ENCODE peak calls at places on chromosomes 11 and 22, in nine cellular contexts. J is sigmoid colon, C is suprapubic skin, N is breast epithelium, L is transverse colon, U is vagina, S is GM12892, E is stomach, T is prostate gland. V is an unnamed sample.

GRCh38 chr11:110147965-110148709 is 54.9 kb downstream of the ZC3H12C start:
- DNase-seq in L (no peak), C (no peak), N (no peak), U (no peak), S (no peak), J (no peak), E (no peak), T (no peak), V (no peak)

GRCh38 chr22:32810241-32811133 is 9.0 kb downstream of the TIMP3 start:
- DNase-seq in S (no peak), U (no peak), L (no peak), C (no peak), T (no peak), J (peak; percentile 66), E (no peak), N (no peak), V (no peak)

GRCh38 chr11:113896156-113896879 is 8.3 kb upstream of the HTR3B start:
- DNase-seq in T (peak; percentile 46), C (peak; percentile 35), E (peak; percentile 37), N (no peak), J (no peak), L (peak; percentile 39), U (no peak), S (no peak), V (peak; percentile 33)

GRCh38 chr22:37819100-37819433 is 4.1 kb upstream of the GALR3 start:
- DNase-seq in E (no peak), N (no peak), T (no peak), L (no peak), C (no peak), U (no peak), J (no peak), S (no peak), V (no peak)

GRCh38 chr22:27113211-27114030 is 456.0 kb downstream of the MIAT start:
- DNase-seq in N (peak; percentile 85), C (no peak), U (peak; percentile 93), E (peak; percentile 52), S (no peak), J (peak; percentile 91), L (peak; percentile 59), T (peak; percentile 34), V (peak; percentile 63)

GRCh38 chr11:116162541-116163230 is 610.1 kb downstream of the BUD13 start:
- DNase-seq in L (no peak), U (peak; percentile 37), S (no peak), J (no peak), C (no peak), N (no peak), E (no peak), T (no peak), V (no peak)

GRCh38 chr22:12697441-12697840 is 2830.6 kb upstream of the OR11H1 start:
- DNase-seq in J (no peak), N (no peak), S (no peak), E (no peak), T (no peak), L (no peak), C (peak; percentile 60), U (no peak), V (no peak)

GRCh38 chr11:78289547-78290292 is 101.0 kb downstream of the USP35 start:
- DNase-seq in S (no peak), J (no peak), U (no peak), E (no peak), T (no peak), C (no peak), L (no peak), N (no peak), V (no peak)

GRCh38 chr22:17120711-17121234 is 387 bp downstream of the TMEM121B start:
- DNase-seq in U (no peak), S (no peak), T (no peak), J (no peak), L (no peak), E (no peak), N (no peak), C (no peak), V (peak; percentile 89)

GRCh38 chr11:128678017-128678416 is 15.9 kb upstream of the FLI1 start:
- DNase-seq in S (no peak), T (no peak), L (no peak), C (no peak), U (no peak), E (no peak), J (no peak), N (no peak), V (no peak)

GRCh38 chr11:28417601-28418323 is 309.6 kb downstream of the METTL15 start:
- DNase-seq in T (no peak), S (no peak), E (no peak), C (no peak), U (no peak), N (no peak), L (no peak), J (no peak), V (no peak)

GRCh38 chr22:45638834-45639746 is 32.5 kb upstream of the ATXN10 start:
- DNase-seq in J (peak; percentile 81), T (no peak), E (peak; percentile 59), S (no peak), N (no peak), U (peak; percentile 89), C (peak; percentile 89), L (peak; percentile 69), V (no peak)

GRCh38 chr11:26749927-26750326 is 28.1 kb upstream of the SLC5A12 start:
- DNase-seq in T (no peak), S (no peak), N (no peak), E (no peak), C (no peak), J (no peak), U (no peak), L (no peak), V (no peak)

GRCh38 chr11:107999759-108000455 is 8.8 kb upstream of the CUL5 start:
- DNase-seq in J (no peak), U (no peak), L (no peak), N (no peak), S (peak; percentile 42), E (no peak), T (no peak), C (no peak), V (no peak)

DNA sequence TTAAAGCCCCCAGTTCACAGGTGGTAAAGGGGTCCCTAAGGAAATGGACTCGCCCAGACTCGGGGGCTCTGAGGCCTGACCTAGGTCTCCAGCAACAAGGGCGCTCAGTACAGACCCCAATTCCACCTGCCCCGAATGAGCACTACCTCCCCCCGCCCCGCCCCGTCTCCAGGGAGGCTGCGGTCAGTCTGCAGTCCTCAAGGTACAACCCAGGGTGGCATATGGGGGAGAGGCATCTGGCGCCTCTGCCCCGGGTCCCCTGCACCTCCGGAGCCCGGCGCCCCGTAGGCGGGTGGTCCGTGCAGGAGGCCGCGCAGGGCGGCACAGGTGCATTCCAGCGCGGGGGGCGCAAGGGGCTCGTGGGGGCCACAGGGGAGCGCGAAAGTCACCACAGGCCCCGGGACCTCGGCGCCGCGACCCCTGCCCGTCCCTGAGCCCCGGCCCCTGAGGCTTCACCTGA is 361 bp downstream of the CTSD start:
- DNase-seq in N (no peak), C (no peak), L (no peak), E (no peak), U (no peak), T (no peak), S (peak; percentile 56), J (no peak), V (no peak)
- TF ChIP-seq POLR2A in N (no peak), C (no peak), L (no peak), E (no peak), U (no peak), T (no peak), S (no peak), J (no peak), V (no peak)

DNA sequence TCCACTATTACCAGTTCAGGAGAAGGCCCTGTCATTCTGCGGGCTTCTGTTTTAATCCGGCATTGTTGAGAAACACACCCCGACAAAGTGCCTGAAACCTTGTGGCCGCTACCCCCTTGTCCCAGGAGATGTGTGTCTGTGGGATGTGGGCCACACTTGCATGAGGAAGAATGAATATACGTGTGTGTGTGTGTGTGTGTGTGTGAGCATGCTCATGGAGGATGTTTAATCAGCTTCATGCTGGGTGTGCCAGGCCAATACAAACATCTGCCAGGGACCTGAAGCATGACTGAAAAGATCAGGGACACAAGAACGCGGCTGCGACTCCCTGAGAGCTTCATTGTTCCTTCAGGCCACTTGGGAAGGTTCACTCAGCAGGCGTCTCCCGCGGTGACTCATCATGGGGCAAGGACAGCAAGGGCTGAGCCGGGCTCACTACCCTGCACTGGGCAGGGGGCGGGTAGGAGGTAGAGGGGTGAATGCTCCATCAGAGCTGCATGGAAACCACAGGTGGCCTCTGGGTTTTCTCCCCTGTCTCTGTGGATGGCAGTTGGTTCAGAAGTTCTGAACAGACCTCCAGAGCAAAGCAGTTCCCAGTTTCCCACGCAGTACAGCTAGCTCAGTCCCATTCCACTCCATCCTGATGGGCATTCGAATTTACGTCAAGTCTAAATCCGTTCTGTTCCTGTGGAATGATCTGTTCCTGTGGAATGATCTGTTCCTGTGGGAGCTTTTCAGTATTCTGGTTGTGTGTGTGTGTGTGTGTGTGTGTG is 7.0 kb upstream of the MALAT1 start:
- DNase-seq in E (peak; percentile 86), U (peak; percentile 94), N (peak; percentile 92), L (peak; percentile 90), J (peak; percentile 94), S (no peak), C (peak; percentile 96), T (peak; percentile 94), V (no peak)
- TF ChIP-seq POLR2AphosphoS5 in E (peak; percentile 54), U (peak; percentile 65), N (peak; percentile 53), L (peak; percentile 89), J (peak; percentile 58), S (no peak), C (peak; percentile 80), T (peak; percentile 92), V (peak; percentile 91)

GRCh38 chr22:35739076-35739475 is 21.4 kb downstream of the APOL5 start:
- DNase-seq in S (no peak), E (peak; percentile 15), C (no peak), U (peak; percentile 76), N (no peak), J (no peak), T (no peak), L (no peak), V (no peak)
- TF ChIP-seq POLR2A in S (no peak), E (no peak), C (no peak), U (no peak), N (no peak), J (no peak), T (no peak), L (no peak), V (no peak)

GRCh38 chr22:43479962-43480361 is 68.1 kb downstream of the MPPED1 start:
- DNase-seq in U (no peak), S (no peak), E (no peak), T (no peak), J (no peak), C (no peak), L (no peak), N (no peak), V (no peak)

GRCh38 chr22:43478621-43479285 is 66.9 kb downstream of the MPPED1 start:
- DNase-seq in U (no peak), T (no peak), N (no peak), C (no peak), S (no peak), L (no peak), J (no peak), E (no peak), V (no peak)

GRCh38 chr22:43477966-43478365 is 66.2 kb downstream of the MPPED1 start:
- DNase-seq in L (no peak), U (no peak), E (no peak), J (no peak), S (no peak), N (no peak), T (no peak), C (no peak), V (no peak)

GRCh38 chr22:43477151-43477725 is 65.4 kb downstream of the MPPED1 start:
- DNase-seq in S (no peak), E (no peak), L (no peak), J (no peak), C (no peak), T (no peak), U (no peak), N (no peak), V (no peak)

GRCh38 chr22:43479311-43479710 is 67.5 kb downstream of the MPPED1 start:
- DNase-seq in J (no peak), U (no peak), T (no peak), C (no peak), S (no peak), E (no peak), N (no peak), L (no peak), V (no peak)
- TF ChIP-seq POLR2AphosphoS5 in J (no peak), U (no peak), T (no peak), C (no peak), S (no peak), E (no peak), N (no peak), L (no peak), V (no peak)

V was measured in upper lobe of left lung.